ENCODE peak calls at places on chromosomes 13 and 19, in seven cellular contexts. One of them, this sample, is unnamed.

GRCh38 chr13:73722120-73722519 is 412.1 kb downstream of the KLF12 start:
- DNase-seq in fibroblast of pulmonary artery: peak
- DNase-seq in gastrocnemius medialis: no peak
- DNase-seq in CD8-positive, alpha-beta T cell: no peak
- DNase-seq in brain microvascular endothelial cell: peak
- DNase-seq in pancreas: no peak
- DNase-seq in type B pancreatic cell: no peak
- DNase-seq in this sample: no peak

GRCh38 chr19:46731007-46731501 is 14.1 kb upstream of the PRKD2 start:
- DNase-seq in type B pancreatic cell: no peak
- DNase-seq in fibroblast of pulmonary artery: peak
- DNase-seq in pancreas: no peak
- DNase-seq in brain microvascular endothelial cell: peak
- DNase-seq in gastrocnemius medialis: no peak
- DNase-seq in CD8-positive, alpha-beta T cell: no peak
- DNase-seq in this sample: peak

GRCh38 chr19:45774765-45775164 is 5.7 kb upstream of the SIX5 start:
- DNase-seq in pancreas: peak
- DNase-seq in CD8-positive, alpha-beta T cell: no peak
- DNase-seq in brain microvascular endothelial cell: no peak
- DNase-seq in type B pancreatic cell: no peak
- DNase-seq in fibroblast of pulmonary artery: no peak
- DNase-seq in gastrocnemius medialis: no peak
- DNase-seq in this sample: no peak

GRCh38 chr13:48081739-48082138 is 13.2 kb downstream of the MED4 start:
- DNase-seq in type B pancreatic cell: no peak
- DNase-seq in CD8-positive, alpha-beta T cell: no peak
- DNase-seq in fibroblast of pulmonary artery: no peak
- DNase-seq in pancreas: no peak
- DNase-seq in brain microvascular endothelial cell: no peak
- DNase-seq in gastrocnemius medialis: no peak
- DNase-seq in this sample: no peak

GRCh38 chr13:27578121-27579030 is 42.0 kb downstream of the LNX2 start:
- DNase-seq in pancreas: no peak
- DNase-seq in gastrocnemius medialis: no peak
- DNase-seq in CD8-positive, alpha-beta T cell: no peak
- DNase-seq in fibroblast of pulmonary artery: peak
- DNase-seq in brain microvascular endothelial cell: peak
- DNase-seq in type B pancreatic cell: no peak
- DNase-seq in this sample: no peak

GRCh38 chr19:6062274-6062673 is 48.0 kb downstream of the RFX2 start:
- DNase-seq in brain microvascular endothelial cell: no peak
- DNase-seq in CD8-positive, alpha-beta T cell: peak
- DNase-seq in pancreas: no peak
- DNase-seq in fibroblast of pulmonary artery: peak
- DNase-seq in gastrocnemius medialis: no peak
- DNase-seq in type B pancreatic cell: no peak
- DNase-seq in this sample: peak

GRCh38 chr13:44932850-44933251 is 56.4 kb downstream of the NUFIP1 start:
- DNase-seq in pancreas: no peak
- DNase-seq in type B pancreatic cell: no peak
- DNase-seq in brain microvascular endothelial cell: peak
- DNase-seq in CD8-positive, alpha-beta T cell: no peak
- DNase-seq in fibroblast of pulmonary artery: peak
- DNase-seq in gastrocnemius medialis: no peak
- DNase-seq in this sample: no peak

GRCh38 chr13:113639661-113640262 is 18.2 kb downstream of the ATP4B start:
- DNase-seq in pancreas: peak
- DNase-seq in brain microvascular endothelial cell: no peak
- DNase-seq in fibroblast of pulmonary artery: no peak
- DNase-seq in type B pancreatic cell: peak
- DNase-seq in gastrocnemius medialis: no peak
- DNase-seq in CD8-positive, alpha-beta T cell: no peak
- DNase-seq in this sample: no peak

GRCh38 chr19:12365094-12365371 is 450 bp downstream of the ZNF442 start:
- DNase-seq in CD8-positive, alpha-beta T cell: no peak
- DNase-seq in brain microvascular endothelial cell: peak
- DNase-seq in gastrocnemius medialis: peak
- DNase-seq in type B pancreatic cell: no peak
- DNase-seq in fibroblast of pulmonary artery: peak
- DNase-seq in pancreas: no peak
- DNase-seq in this sample: no peak

GRCh38 chr13:28680541-28680940 is 21.6 kb downstream of the POMP start:
- DNase-seq in fibroblast of pulmonary artery: no peak
- DNase-seq in pancreas: no peak
- DNase-seq in brain microvascular endothelial cell: no peak
- DNase-seq in gastrocnemius medialis: no peak
- DNase-seq in CD8-positive, alpha-beta T cell: no peak
- DNase-seq in type B pancreatic cell: no peak
- DNase-seq in this sample: no peak

GRCh38 chr13:28678809-28679208 is 19.9 kb downstream of the POMP start:
- DNase-seq in pancreas: no peak
- DNase-seq in type B pancreatic cell: no peak
- DNase-seq in gastrocnemius medialis: no peak
- DNase-seq in fibroblast of pulmonary artery: peak
- DNase-seq in brain microvascular endothelial cell: no peak
- DNase-seq in CD8-positive, alpha-beta T cell: no peak
- DNase-seq in this sample: no peak

GRCh38 chr13:28684257-28684656 is 25.3 kb downstream of the POMP start:
- DNase-seq in brain microvascular endothelial cell: no peak
- DNase-seq in gastrocnemius medialis: no peak
- DNase-seq in fibroblast of pulmonary artery: peak
- DNase-seq in type B pancreatic cell: no peak
- DNase-seq in pancreas: no peak
- DNase-seq in CD8-positive, alpha-beta T cell: no peak
- DNase-seq in this sample: no peak

GRCh38 chr13:28685114-28685513 is 26.2 kb downstream of the POMP start:
- DNase-seq in fibroblast of pulmonary artery: no peak
- DNase-seq in pancreas: no peak
- DNase-seq in type B pancreatic cell: no peak
- DNase-seq in brain microvascular endothelial cell: no peak
- DNase-seq in CD8-positive, alpha-beta T cell: no peak
- DNase-seq in gastrocnemius medialis: no peak
- DNase-seq in this sample: no peak

GRCh38 chr13:28679628-28680027 is 20.7 kb downstream of the POMP start:
- DNase-seq in fibroblast of pulmonary artery: peak
- DNase-seq in type B pancreatic cell: no peak
- DNase-seq in CD8-positive, alpha-beta T cell: no peak
- DNase-seq in gastrocnemius medialis: no peak
- DNase-seq in brain microvascular endothelial cell: no peak
- DNase-seq in pancreas: no peak
- DNase-seq in this sample: no peak
- TF ChIP-seq CTCF in fibroblast of pulmonary artery: peak
- TF ChIP-seq CTCF in type B pancreatic cell: peak
- TF ChIP-seq CTCF in CD8-positive, alpha-beta T cell: peak
- TF ChIP-seq CTCF in gastrocnemius medialis: no peak
- TF ChIP-seq CTCF in brain microvascular endothelial cell: peak
- TF ChIP-seq CTCF in pancreas: no peak
- TF ChIP-seq CTCF in this sample: peak

DNA sequence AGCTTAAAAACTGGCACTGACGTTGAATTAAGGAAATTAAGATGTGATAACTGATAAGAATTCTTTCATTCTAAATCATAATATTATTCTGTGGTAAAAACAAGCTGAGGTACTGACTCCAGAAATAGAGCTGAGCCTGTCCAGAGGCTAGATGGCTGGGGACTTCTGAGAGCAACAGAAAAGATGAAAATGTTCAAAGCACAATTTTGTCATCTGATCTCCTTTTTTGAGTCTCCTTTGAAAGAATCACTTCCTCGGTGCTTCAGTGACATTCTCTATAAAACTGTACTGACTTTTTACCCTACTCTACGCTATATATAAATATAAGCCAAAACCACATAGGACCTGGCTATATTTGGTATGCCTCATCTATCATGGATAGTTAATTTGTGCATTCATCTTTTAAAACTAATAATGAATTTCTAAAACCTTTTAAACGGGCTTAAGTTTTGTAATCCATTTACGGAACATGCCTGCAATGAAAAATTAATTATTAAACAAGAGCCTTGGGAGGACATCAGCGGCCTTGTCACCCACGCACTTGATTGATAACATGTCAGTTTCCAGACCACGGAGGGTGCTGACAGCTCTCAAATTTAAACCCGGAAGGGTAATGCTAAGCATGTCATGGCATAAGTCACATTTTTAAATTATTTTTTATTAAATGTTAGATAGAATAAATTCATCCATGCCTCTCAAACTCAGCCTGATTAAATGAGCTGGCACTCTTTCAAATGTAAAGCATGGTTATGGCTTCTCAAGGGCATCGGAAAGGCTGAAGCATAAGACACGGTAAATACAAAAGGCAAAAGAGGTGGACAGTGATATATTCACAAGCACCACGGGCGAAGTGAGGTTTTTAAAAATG is 235.4 kb downstream of the PCDH9 start:
- DNase-seq in CD8-positive, alpha-beta T cell: no peak
- DNase-seq in pancreas: no peak
- DNase-seq in fibroblast of pulmonary artery: no peak
- DNase-seq in type B pancreatic cell: no peak
- DNase-seq in brain microvascular endothelial cell: no peak
- DNase-seq in gastrocnemius medialis: no peak
- DNase-seq in this sample: no peak
- TF ChIP-seq CTCF in CD8-positive, alpha-beta T cell: no peak
- TF ChIP-seq CTCF in pancreas: peak
- TF ChIP-seq CTCF in fibroblast of pulmonary artery: no peak
- TF ChIP-seq CTCF in type B pancreatic cell: peak
- TF ChIP-seq CTCF in brain microvascular endothelial cell: no peak
- TF ChIP-seq CTCF in gastrocnemius medialis: no peak
- TF ChIP-seq CTCF in this sample: no peak

GRCh38 chr19:42435316-42435715 is 7.4 kb downstream of the CXCL17 start:
- DNase-seq in gastrocnemius medialis: no peak
- DNase-seq in type B pancreatic cell: no peak
- DNase-seq in fibroblast of pulmonary artery: no peak
- DNase-seq in CD8-positive, alpha-beta T cell: no peak
- DNase-seq in brain microvascular endothelial cell: no peak
- DNase-seq in pancreas: no peak
- DNase-seq in this sample: no peak
- TF ChIP-seq CTCF in gastrocnemius medialis: no peak
- TF ChIP-seq CTCF in type B pancreatic cell: no peak
- TF ChIP-seq CTCF in fibroblast of pulmonary artery: no peak
- TF ChIP-seq CTCF in CD8-positive, alpha-beta T cell: no peak
- TF ChIP-seq CTCF in brain microvascular endothelial cell: no peak
- TF ChIP-seq CTCF in pancreas: no peak
- TF ChIP-seq CTCF in this sample: no peak

GRCh38 chr19:7709932-7710460 is 8.1 kb upstream of the FCER2 start:
- DNase-seq in fibroblast of pulmonary artery: no peak
- DNase-seq in brain microvascular endothelial cell: no peak
- DNase-seq in CD8-positive, alpha-beta T cell: no peak
- DNase-seq in gastrocnemius medialis: no peak
- DNase-seq in type B pancreatic cell: no peak
- DNase-seq in pancreas: no peak
- DNase-seq in this sample: no peak
- TF ChIP-seq CTCF in fibroblast of pulmonary artery: no peak
- TF ChIP-seq CTCF in brain microvascular endothelial cell: no peak
- TF ChIP-seq CTCF in CD8-positive, alpha-beta T cell: no peak
- TF ChIP-seq CTCF in gastrocnemius medialis: no peak
- TF ChIP-seq CTCF in type B pancreatic cell: no peak
- TF ChIP-seq CTCF in pancreas: no peak
- TF ChIP-seq CTCF in this sample: no peak

GRCh38 chr19:35983177-35983576 is 11.8 kb upstream of the SDHAF1 start:
- DNase-seq in type B pancreatic cell: no peak
- DNase-seq in pancreas: no peak
- DNase-seq in CD8-positive, alpha-beta T cell: no peak
- DNase-seq in fibroblast of pulmonary artery: no peak
- DNase-seq in brain microvascular endothelial cell: no peak
- DNase-seq in gastrocnemius medialis: no peak
- DNase-seq in this sample: no peak

GRCh38 chr19:35987571-35987896 is 7.5 kb upstream of the SDHAF1 start:
- DNase-seq in pancreas: no peak
- DNase-seq in CD8-positive, alpha-beta T cell: no peak
- DNase-seq in type B pancreatic cell: no peak
- DNase-seq in gastrocnemius medialis: no peak
- DNase-seq in fibroblast of pulmonary artery: no peak
- DNase-seq in brain microvascular endothelial cell: no peak
- DNase-seq in this sample: no peak

GRCh38 chr19:35986111-35986510 is 8.9 kb upstream of the SDHAF1 start:
- DNase-seq in brain microvascular endothelial cell: no peak
- DNase-seq in type B pancreatic cell: no peak
- DNase-seq in CD8-positive, alpha-beta T cell: no peak
- DNase-seq in pancreas: no peak
- DNase-seq in fibroblast of pulmonary artery: no peak
- DNase-seq in gastrocnemius medialis: no peak
- DNase-seq in this sample: no peak

GRCh38 chr19:35988824-35989223 is 6.2 kb upstream of the SDHAF1 start:
- DNase-seq in gastrocnemius medialis: no peak
- DNase-seq in CD8-positive, alpha-beta T cell: no peak
- DNase-seq in type B pancreatic cell: no peak
- DNase-seq in brain microvascular endothelial cell: no peak
- DNase-seq in pancreas: no peak
- DNase-seq in fibroblast of pulmonary artery: no peak
- DNase-seq in this sample: no peak

DNA sequence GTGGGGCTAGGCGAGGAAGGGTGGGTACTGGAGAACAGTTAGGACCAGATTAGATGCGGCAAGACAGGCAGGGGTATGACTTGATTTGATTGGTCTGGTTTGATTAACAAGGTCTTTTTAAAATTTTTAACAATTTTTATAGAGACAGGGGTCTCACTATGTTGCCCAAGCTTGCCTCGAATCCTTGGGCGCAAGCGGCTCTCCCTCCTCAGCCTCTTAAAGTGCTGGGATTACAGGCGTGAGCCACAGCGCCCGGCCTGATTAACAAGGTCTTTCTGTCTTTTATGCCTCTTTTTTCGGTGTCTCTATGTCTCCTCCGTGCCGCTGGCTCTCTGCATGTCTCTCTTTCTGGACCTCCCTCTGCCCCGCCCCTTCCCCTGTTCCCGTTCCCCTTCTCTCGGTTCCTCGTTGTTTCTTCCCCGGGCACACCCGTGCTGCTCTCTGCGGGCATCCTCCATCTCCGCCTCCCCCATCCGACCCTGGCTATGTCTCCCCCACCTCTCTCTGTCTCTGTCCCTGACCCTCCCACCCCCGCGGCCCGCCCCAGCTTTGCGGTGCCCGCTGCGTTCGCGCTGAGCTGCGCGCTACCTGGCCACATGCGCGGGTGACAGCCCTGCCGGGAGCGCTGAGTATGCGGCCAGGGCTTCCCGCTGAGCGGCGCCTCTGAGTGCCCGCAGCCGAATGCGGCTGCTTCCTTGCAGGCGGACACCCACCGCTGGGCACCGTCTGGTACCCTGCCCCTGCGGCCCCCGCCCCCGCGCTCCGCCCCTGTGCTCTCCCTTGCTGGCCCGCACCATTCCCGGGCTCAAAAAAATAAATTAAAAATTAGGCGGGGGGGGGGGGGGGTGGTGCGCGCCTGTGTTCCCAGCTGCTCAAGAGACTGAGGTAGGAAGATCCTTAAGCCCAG is 8.1 kb upstream of the SDHAF1 start:
- DNase-seq in pancreas: no peak
- DNase-seq in fibroblast of pulmonary artery: no peak
- DNase-seq in brain microvascular endothelial cell: no peak
- DNase-seq in gastrocnemius medialis: no peak
- DNase-seq in CD8-positive, alpha-beta T cell: no peak
- DNase-seq in type B pancreatic cell: no peak
- DNase-seq in this sample: no peak
- TF ChIP-seq CTCF in pancreas: no peak
- TF ChIP-seq CTCF in fibroblast of pulmonary artery: no peak
- TF ChIP-seq CTCF in brain microvascular endothelial cell: no peak
- TF ChIP-seq CTCF in gastrocnemius medialis: no peak
- TF ChIP-seq CTCF in CD8-positive, alpha-beta T cell: no peak
- TF ChIP-seq CTCF in type B pancreatic cell: no peak
- TF ChIP-seq CTCF in this sample: no peak